ENCODE peak calls at places on chromosomes 7 and 10, in eight cellular contexts. X is right cardiac atrium; F is body of pancreas; N is neural progenitor cell; L is thoracic aorta; B is HFF-Myc; C is effector memory CD4-positive, alpha-beta T cell; T is BE2C. Y is an unnamed sample.

GRCh38 chr10:99329891-99330674 is 927 bp downstream of the CNNM1 start:
- DNase-seq in N (peak; percentile 66), F (peak; percentile 70), C (no peak), B (no peak), T (peak; percentile 42), L (no peak), X (peak; percentile 19), Y (no peak)

GRCh38 chr10:1293636-1294440 is 237.7 kb downstream of the WDR37 start:
- DNase-seq in B (no peak), C (no peak), F (no peak), T (peak; percentile 70), L (no peak), N (peak; percentile 58), X (no peak), Y (no peak)

GRCh38 chr7:68125173-68125572 is 1128.5 kb downstream of the TYW1 start:
- DNase-seq in T (no peak), B (no peak), F (no peak), L (no peak), N (no peak), X (no peak), C (no peak), Y (no peak)

GRCh38 chr10:46546591-46547330 is 9.7 kb downstream of the GPRIN2 start:
- DNase-seq in F (peak; percentile 58), T (peak; percentile 12), B (no peak), X (no peak), C (no peak), L (peak; percentile 1), N (no peak), Y (peak; percentile 94)

GRCh38 chr10:43294892-43295291 is 28.0 kb upstream of the RASGEF1A start:
- DNase-seq in B (no peak), F (no peak), X (no peak), L (no peak), N (no peak), C (no peak), T (no peak), Y (no peak)

GRCh38 chr10:43396061-43396927 is 12.7 kb downstream of the HNRNPF start:
- DNase-seq in T (peak; percentile 86), F (peak; percentile 79), N (peak; percentile 93), X (peak; percentile 81), B (no peak), L (no peak), C (peak; percentile 60), Y (peak; percentile 62)

GRCh38 chr7:48083114-48083830 is 5.8 kb upstream of the UPP1 start:
- DNase-seq in B (no peak), N (no peak), X (no peak), F (no peak), T (no peak), L (no peak), C (no peak), Y (no peak)

GRCh38 chr10:62238880-62239279 is 29.8 kb downstream of the RTKN2 start:
- DNase-seq in L (no peak), C (no peak), B (no peak), T (no peak), X (no peak), F (no peak), N (no peak), Y (no peak)

GRCh38 chr10:34859170-34859569 is 44.1 kb upstream of the PARD3 start:
- DNase-seq in B (no peak), X (no peak), F (no peak), L (no peak), N (no peak), C (no peak), T (no peak), Y (no peak)

GRCh38 chr7:30799206-30799975 is 28.2 kb downstream of the MINDY4 start:
- DNase-seq in C (no peak), X (peak; percentile 82), T (no peak), F (no peak), B (peak; percentile 86), N (no peak), L (peak; percentile 81), Y (no peak)

GRCh38 chr10:110395350-110396283 is 90.9 kb upstream of the SMNDC1 start:
- DNase-seq in B (peak; percentile 78), X (peak; percentile 48), C (peak; percentile 14), T (no peak), F (peak; percentile 85), L (no peak), N (no peak), Y (no peak)
- H3K4me3 ChIP-seq in B (no peak overlapping the region), X (no peak overlapping the region), C (no peak overlapping the region), T (no peak overlapping the region), F (no peak overlapping the region), L (no peak overlapping the region), N (no peak overlapping the region), Y (no peak overlapping the region)

DNA sequence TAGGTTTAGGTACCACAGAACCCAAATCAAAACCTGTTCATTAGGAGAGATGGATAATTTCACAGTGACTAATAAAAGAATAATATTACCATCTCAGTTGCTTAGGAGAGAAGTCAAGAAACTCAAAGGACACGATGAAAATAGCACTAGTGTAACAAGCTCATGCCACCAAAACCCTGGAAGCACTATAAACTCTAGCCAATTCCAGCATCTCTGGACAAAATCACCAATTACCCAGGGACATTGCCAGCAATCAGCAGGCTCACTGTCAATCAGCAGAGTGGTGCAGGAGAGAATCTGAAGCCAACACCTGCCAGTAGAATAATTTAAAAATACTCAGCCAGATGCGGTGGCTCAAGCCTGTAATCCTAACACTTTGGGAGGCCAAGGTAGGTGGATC is 88.9 kb downstream of the ARMH3 start:
- DNase-seq in F (no peak), N (no peak), B (no peak), T (no peak), L (no peak), C (no peak), X (no peak), Y (no peak)
- H3K4me3 ChIP-seq in F (no peak overlapping the region), N (no peak overlapping the region), B (no peak overlapping the region), T (no peak overlapping the region), L (no peak overlapping the region), C (no peak overlapping the region), X (no peak overlapping the region), Y (no peak overlapping the region)

GRCh38 chr7:33043434-33043833 is 19.1 kb downstream of the NT5C3A start:
- DNase-seq in C (no peak), T (no peak), B (no peak), N (no peak), X (no peak), F (no peak), L (no peak), Y (no peak)
- H3K4me3 ChIP-seq in C (no peak overlapping the region), T (no peak overlapping the region), B (no peak overlapping the region), N (no peak overlapping the region), X (peak overlapping the region; percentile 18), F (no peak overlapping the region), L (no peak overlapping the region), Y (no peak overlapping the region)

GRCh38 chr10:59560161-59560560 is 149.5 kb downstream of the SLC16A9 start:
- DNase-seq in T (no peak), B (no peak), F (no peak), C (no peak), N (no peak), L (no peak), X (no peak), Y (no peak)

GRCh38 chr10:59558066-59558465 is 151.6 kb downstream of the SLC16A9 start:
- DNase-seq in B (no peak), X (no peak), C (no peak), L (no peak), N (no peak), T (no peak), F (no peak), Y (no peak)

GRCh38 chr10:59557052-59557451 is 152.6 kb downstream of the SLC16A9 start:
- DNase-seq in F (peak; percentile 43), T (no peak), N (peak; percentile 68), X (no peak), C (no peak), B (no peak), L (no peak), Y (no peak)

GRCh38 chr10:59560990-59561389 is 148.7 kb downstream of the SLC16A9 start:
- DNase-seq in X (no peak), N (no peak), C (no peak), B (no peak), F (no peak), T (no peak), L (no peak), Y (no peak)

DNA sequence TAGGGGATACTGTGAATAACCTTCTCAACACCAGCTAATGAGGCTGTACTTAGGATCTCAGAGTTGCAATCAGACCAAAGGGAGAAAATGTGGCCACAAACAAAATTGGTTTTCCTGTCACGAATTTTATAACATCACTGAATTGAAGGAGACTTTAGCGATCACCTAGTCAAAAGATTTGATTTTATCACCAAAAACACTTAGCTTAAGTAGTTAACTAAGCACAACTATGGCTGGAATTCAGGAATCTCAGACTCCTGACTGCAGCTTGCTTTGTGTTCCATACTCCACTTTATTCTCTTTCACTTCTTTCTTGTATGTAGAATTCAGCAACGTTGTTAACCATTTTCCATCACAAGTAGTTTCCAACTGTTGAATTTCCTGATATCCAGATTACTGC is 152.0 kb downstream of the SLC16A9 start:
- DNase-seq in L (no peak), C (no peak), T (no peak), B (no peak), N (peak; percentile 35), F (no peak), X (no peak), Y (no peak)
- H3K4me3 ChIP-seq in L (no peak overlapping the region), C (no peak overlapping the region), T (no peak overlapping the region), B (no peak overlapping the region), N (no peak overlapping the region), F (no peak overlapping the region), X (no peak overlapping the region), Y (no peak overlapping the region)

GRCh38 chr10:126921974-126922525 is 16.8 kb downstream of the DOCK1 start:
- DNase-seq in L (no peak), X (no peak), T (no peak), C (no peak), B (no peak), N (no peak), F (no peak), Y (no peak)
- H3K4me3 ChIP-seq in L (no peak overlapping the region), X (no peak overlapping the region), T (no peak overlapping the region), C (no peak overlapping the region), B (no peak overlapping the region), N (no peak overlapping the region), F (no peak overlapping the region), Y (no peak overlapping the region)